ENCODE peak calls at places on chromosomes 13 and 19, in seven cellular contexts. L is tibial nerve, Y is heart left ventricle, N is body of pancreas, T is thoracic aorta, J is upper lobe of right lung, M is brain microvascular endothelial cell. X is an unnamed sample.
A peak's percentile ranks its signal among the peaks of the same experiment; 100 is the strongest.

GRCh38 chr13:94246495-94246894 is 233.0 kb downstream of the DCT start:
- DNase-seq in L (no peak), Y (no peak), N (no peak), T (no peak), J (no peak), M (no peak), X (no peak)

GRCh38 chr13:36533806-36534205 is 101.5 kb downstream of the CCNA1 start:
- DNase-seq in L (no peak), Y (no peak), N (no peak), T (no peak), J (no peak), M (no peak), X (no peak)

GRCh38 chr19:2188708-2189385 is 25.1 kb downstream of the DOT1L start:
- DNase-seq in L (no peak), Y (no peak), N (no peak), T (no peak), J (no peak), M (peak; percentile 54), X (no peak)

GRCh38 chr19:32675720-32676185 is at the start of gene RGS9BP:
- DNase-seq in L (peak; percentile 54), Y (peak; percentile 93), N (peak; percentile 72), T (peak; percentile 36), J (peak; percentile 93), M (peak; percentile 39), X (no peak)

GRCh38 chr19:31332096-31332495 is 17.1 kb downstream of the TSHZ3 start:
- DNase-seq in L (no peak), Y (no peak), N (no peak), T (no peak), J (no peak), M (no peak), X (no peak)

GRCh38 chr19:51777570-51778460 is 16.8 kb downstream of the FPR2 start:
- DNase-seq in L (peak; percentile 51), Y (peak; percentile 74), N (peak; percentile 70), T (no peak), J (peak; percentile 72), M (peak; percentile 67), X (peak; percentile 94)

GRCh38 chr19:30070198-30070969 is 128.3 kb downstream of the URI1 start:
- DNase-seq in L (no peak), Y (no peak), N (no peak), T (no peak), J (peak; percentile 57), M (no peak), X (no peak)

GRCh38 chr13:78662467-78662866 is 3.5 kb upstream of the OBI1 start:
- DNase-seq in L (no peak), Y (no peak), N (no peak), T (no peak), J (no peak), M (no peak), X (no peak)

GRCh38 chr19:10871711-10872550 is 578 bp downstream of the CARM1 start:
- DNase-seq in L (no peak), Y (peak; percentile 55), N (peak; percentile 51), T (no peak), J (peak; percentile 81), M (no peak), X (no peak)

GRCh38 chr13:77124423-77124822 is 97.5 kb upstream of the FBXL3 start:
- DNase-seq in L (no peak), Y (no peak), N (no peak), T (no peak), J (no peak), M (no peak), X (no peak)

GRCh38 chr19:56348289-56348877 is 33.7 kb upstream of the ZSCAN5A start:
- DNase-seq in L (no peak), Y (no peak), N (no peak), T (no peak), J (no peak), M (peak; percentile 16), X (no peak)

GRCh38 chr19:44796701-44797115 is 12.2 kb upstream of the BCAM start:
- DNase-seq in L (no peak), Y (peak; percentile 70), N (peak; percentile 71), T (no peak), J (no peak), M (no peak), X (no peak)

GRCh38 chr19:52248256-52248655 is 21.1 kb upstream of the ZNF766 start:
- DNase-seq in L (peak; percentile 69), Y (peak; percentile 59), N (peak; percentile 34), T (no peak), J (no peak), M (peak; percentile 50), X (peak; percentile 39)

GRCh38 chr13:41306271-41307150 is 4.6 kb upstream of the NAA16 start:
- DNase-seq in L (no peak), Y (no peak), N (peak; percentile 56), T (no peak), J (no peak), M (peak; percentile 2), X (no peak)

GRCh38 chr19:2239771-2240770 is 3.4 kb downstream of the SF3A2 start:
- DNase-seq in L (no peak), Y (no peak), N (no peak), T (no peak), J (no peak), M (peak; percentile 40), X (no peak)

GRCh38 chr19:5850743-5851293 is 431 bp downstream of the FUT3 start:
- DNase-seq in L (no peak), Y (no peak), N (peak; percentile 80), T (no peak), J (peak; percentile 87), M (peak; percentile 53), X (no peak)

GRCh38 chr19:17794731-17795494 is at the start of gene B3GNT3:
- DNase-seq in L (no peak), Y (no peak), N (peak; percentile 88), T (no peak), J (peak; percentile 85), M (no peak), X (no peak)

GRCh38 chr19:53870485-53870844 is 2.8 kb downstream of the MYADM start:
- DNase-seq in L (no peak), Y (no peak), N (no peak), T (no peak), J (no peak), M (no peak), X (no peak)

GRCh38 chr19:4695224-4695731 is 25.1 kb upstream of the MYDGF start:
- DNase-seq in L (no peak), Y (no peak), N (peak; percentile 58), T (no peak), J (no peak), M (no peak), X (no peak)

GRCh38 chr13:80962855-80963254 is 621.9 kb upstream of the SPRY2 start:
- DNase-seq in L (no peak), Y (no peak), N (no peak), T (no peak), J (no peak), M (no peak), X (no peak)

GRCh38 chr19:18470153-18470552 is 32.2 kb upstream of the ISYNA1 start:
- DNase-seq in L (no peak), Y (no peak), N (no peak), T (no peak), J (no peak), M (no peak), X (no peak)

GRCh38 chr13:51793570-51794273 is 10.2 kb downstream of the DHRS12 start:
- DNase-seq in L (no peak), Y (no peak), N (peak; percentile 56), T (no peak), J (no peak), M (peak; percentile 85), X (no peak)
- H3K27ac ChIP-seq in L (no peak overlapping the region), Y (no peak overlapping the region), N (no peak overlapping the region), T (peak overlapping the region; percentile 38), J (no peak overlapping the region), M (peak overlapping the region; percentile 36), X (no peak overlapping the region)

GRCh38 chr13:73579574-73580274 is 520.9 kb downstream of the KLF5 start:
- DNase-seq in L (no peak), Y (no peak), N (no peak), T (no peak), J (no peak), M (no peak), X (no peak)

GRCh38 chr13:73580868-73581267 is 522.1 kb downstream of the KLF5 start:
- DNase-seq in L (no peak), Y (no peak), N (no peak), T (no peak), J (no peak), M (no peak), X (no peak)

DNA sequence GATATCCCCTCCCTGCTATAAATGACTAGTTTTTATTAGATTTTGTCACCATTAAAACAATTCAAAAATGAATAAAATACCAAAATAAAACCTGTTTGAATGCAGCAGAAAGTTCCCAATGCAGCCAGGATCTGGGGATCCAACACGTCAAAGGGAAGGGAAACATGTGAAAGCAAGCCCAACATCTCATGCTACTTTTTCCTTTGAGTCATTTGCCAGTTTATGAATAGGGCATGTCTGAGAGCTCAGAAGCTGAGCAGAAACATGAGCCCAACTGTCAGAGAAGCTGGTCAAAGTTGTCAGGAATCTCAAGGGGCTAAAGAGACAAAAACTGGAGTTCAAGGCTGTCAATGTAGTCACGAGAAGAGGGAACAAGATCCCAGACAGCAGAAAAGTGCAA is 526.4 kb downstream of the KLF5 start:
- DNase-seq in L (no peak), Y (no peak), N (no peak), T (no peak), J (no peak), M (no peak), X (no peak)
- H3K27ac ChIP-seq in L (no peak overlapping the region), Y (no peak overlapping the region), N (no peak overlapping the region), T (no peak overlapping the region), J (no peak overlapping the region), M (no peak overlapping the region), X (no peak overlapping the region)

DNA sequence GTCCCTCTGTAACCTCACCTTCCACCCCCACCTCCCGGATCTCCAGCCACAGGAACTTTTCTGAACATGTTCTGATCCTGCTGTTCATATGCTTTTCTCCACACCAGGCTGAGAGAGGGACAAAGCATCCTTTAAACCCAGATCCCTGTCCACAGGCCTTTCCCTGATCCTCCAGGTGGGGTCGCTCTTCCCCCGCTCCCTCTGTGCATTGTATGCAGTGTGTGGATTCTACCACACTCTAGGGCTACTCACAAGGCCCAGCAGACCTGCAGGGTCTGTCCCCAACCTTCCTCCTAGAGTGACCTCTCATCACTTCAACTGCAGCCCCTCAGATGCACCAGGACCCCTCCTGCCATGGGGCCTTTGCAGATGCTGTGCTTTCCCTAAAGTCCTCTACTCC is 1200.6 kb downstream of the UQCRFS1 start:
- DNase-seq in L (no peak), Y (no peak), N (no peak), T (no peak), J (no peak), M (no peak), X (peak; percentile 35)
- H3K27ac ChIP-seq in L (no peak overlapping the region), Y (no peak overlapping the region), N (no peak overlapping the region), T (no peak overlapping the region), J (no peak overlapping the region), M (no peak overlapping the region), X (no peak overlapping the region)

GRCh38 chr13:34419025-34419424 is 523.0 kb upstream of the NBEA start:
- DNase-seq in L (no peak), Y (no peak), N (no peak), T (no peak), J (no peak), M (no peak), X (no peak)

GRCh38 chr13:34414616-34415015 is 527.5 kb upstream of the NBEA start:
- DNase-seq in L (no peak), Y (no peak), N (no peak), T (no peak), J (no peak), M (no peak), X (no peak)

GRCh38 chr13:34412817-34413365 is 529.2 kb upstream of the NBEA start:
- DNase-seq in L (no peak), Y (no peak), N (no peak), T (no peak), J (no peak), M (peak; percentile 41), X (no peak)

GRCh38 chr13:34413538-34414210 is 528.4 kb upstream of the NBEA start:
- DNase-seq in L (no peak), Y (no peak), N (no peak), T (no peak), J (no peak), M (no peak), X (no peak)

GRCh38 chr13:34416833-34417425 is 525.1 kb upstream of the NBEA start:
- DNase-seq in L (peak; percentile 35), Y (peak; percentile 94), N (peak; percentile 20), T (peak; percentile 3), J (no peak), M (no peak), X (no peak)
- H3K27ac ChIP-seq in L (no peak overlapping the region), Y (no peak overlapping the region), N (no peak overlapping the region), T (no peak overlapping the region), J (no peak overlapping the region), M (no peak overlapping the region), X (no peak overlapping the region)

X was measured in iPS DF 6.9.